ENCODE peak calls at places on chromosomes 2 and 18, in ten cellular contexts. Y is PC-9; Z is A549; J is pancreas; D is HepG2; S is IMR-90; U is CD8-positive, alpha-beta memory T cell; X is heart left ventricle; C is ovary; P is cardiac muscle cell. H is an unnamed sample.

GRCh38 chr2:42725657-42726056 is 38.3 kb downstream of the OXER1 start:
- DNase-seq in Y (no peak), P (no peak), S (no peak), D (no peak), U (no peak), C (no peak), X (no peak), Z (no peak), J (no peak), H (peak; percentile 51)

GRCh38 chr2:221969087-221969829 is 329.5 kb downstream of the PAX3 start:
- DNase-seq in S (peak; percentile 55), X (no peak), U (no peak), Z (peak; percentile 37), Y (peak; percentile 61), D (peak; percentile 30), J (no peak), P (peak; percentile 49), C (no peak), H (no peak)

GRCh38 chr2:1813371-1813770 is 69.1 kb upstream of the PXDN start:
- DNase-seq in U (no peak), D (no peak), Z (no peak), X (no peak), C (no peak), J (no peak), Y (no peak), P (no peak), S (no peak), H (no peak)

GRCh38 chr2:64262068-64262467 is 117.8 kb upstream of the PELI1 start:
- DNase-seq in S (no peak), U (no peak), Z (peak; percentile 58), D (peak; percentile 56), X (no peak), C (no peak), J (no peak), Y (peak; percentile 34), P (no peak), H (no peak)

GRCh38 chr2:132773331-132773730 is 103.3 kb upstream of the LYPD1 start:
- DNase-seq in S (no peak), Y (no peak), U (no peak), P (no peak), C (no peak), J (no peak), X (no peak), D (no peak), Z (no peak), H (no peak)

GRCh38 chr2:11551569-11552259 is 17.9 kb downstream of the GREB1 start:
- DNase-seq in X (no peak), P (no peak), U (no peak), S (no peak), Z (peak; percentile 46), C (no peak), J (no peak), Y (no peak), D (no peak), H (no peak)

GRCh38 chr2:39584283-39584972 is 81.3 kb upstream of the TMEM178A start:
- DNase-seq in Y (no peak), X (no peak), C (no peak), D (no peak), J (no peak), U (no peak), S (peak; percentile 82), Z (no peak), P (no peak), H (no peak)

GRCh38 chr2:168189835-168190426 is 57.5 kb downstream of the STK39 start:
- DNase-seq in S (peak; percentile 84), P (no peak), Y (peak; percentile 83), U (no peak), J (no peak), D (no peak), X (no peak), C (no peak), Z (peak; percentile 23), H (no peak)

GRCh38 chr2:162053066-162053807 is 20.8 kb downstream of the DPP4 start:
- DNase-seq in Y (no peak), J (no peak), D (no peak), Z (no peak), U (no peak), S (no peak), P (no peak), C (no peak), X (no peak), H (no peak)

GRCh38 chr2:216108310-216108966 is 710 bp upstream of the XRCC5 start:
- DNase-seq in Y (no peak), Z (no peak), J (peak; percentile 20), D (peak; percentile 32), S (no peak), U (no peak), X (no peak), P (peak; percentile 27), C (no peak), H (no peak)

GRCh38 chr18:49044898-49045297 is 94.1 kb upstream of the SMAD7 start:
- DNase-seq in S (no peak), Z (no peak), P (no peak), D (no peak), U (no peak), C (no peak), Y (no peak), J (no peak), X (no peak), H (no peak)

GRCh38 chr2:200787351-200788128 is 24.2 kb upstream of the BZW1 start:
- DNase-seq in S (peak; percentile 98), X (no peak), C (no peak), Z (peak; percentile 85), U (no peak), Y (peak; percentile 96), D (no peak), J (no peak), P (no peak), H (no peak)

GRCh38 chr2:128628996-128629395 is 310.3 kb upstream of the HS6ST1 start:
- DNase-seq in Z (no peak), P (no peak), Y (no peak), J (no peak), U (no peak), X (no peak), D (no peak), S (no peak), C (peak; percentile 2), H (no peak)

GRCh38 chr2:43766006-43766405 is 7.8 kb upstream of the DYNC2LI1 start:
- DNase-seq in P (no peak), Z (no peak), U (no peak), C (no peak), J (no peak), Y (peak; percentile 85), X (no peak), D (no peak), S (no peak), H (no peak)

GRCh38 chr2:62469558-62469957 is 36.4 kb downstream of the TMEM17 start:
- DNase-seq in X (no peak), Y (no peak), C (no peak), P (no peak), S (no peak), U (no peak), D (no peak), Z (no peak), J (no peak), H (no peak)

GRCh38 chr2:62472321-62472720 is 33.7 kb downstream of the TMEM17 start:
- DNase-seq in D (no peak), U (no peak), C (no peak), P (no peak), Y (no peak), S (no peak), Z (no peak), X (no peak), J (no peak), H (no peak)

GRCh38 chr2:62471404-62471803 is 34.6 kb downstream of the TMEM17 start:
- DNase-seq in Y (no peak), Z (no peak), U (no peak), D (no peak), P (no peak), S (no peak), J (no peak), X (no peak), C (no peak), H (no peak)

GRCh38 chr2:62473428-62473827 is 32.6 kb downstream of the TMEM17 start:
- DNase-seq in C (no peak), P (no peak), D (no peak), J (no peak), Y (no peak), S (no peak), U (no peak), X (no peak), Z (no peak), H (no peak)

DNA sequence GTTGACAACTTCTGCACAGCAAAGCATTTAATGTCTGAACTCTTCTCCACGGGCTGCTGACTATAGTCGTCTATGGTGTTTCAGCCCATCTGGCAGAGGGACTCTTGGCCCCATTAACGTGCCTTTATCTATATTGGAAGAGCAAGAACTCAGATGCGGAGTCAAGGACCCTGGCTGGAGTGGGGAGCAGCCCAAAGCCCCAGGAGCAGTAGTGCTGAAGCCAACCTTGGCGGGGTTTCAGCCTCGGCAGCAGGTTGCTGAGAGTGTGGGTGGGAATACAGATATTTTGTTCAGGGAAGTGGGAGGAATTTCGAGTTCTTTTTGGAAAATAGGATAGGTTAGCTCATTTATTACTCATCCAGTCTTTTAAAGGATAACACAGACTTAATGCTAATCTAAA is 34.2 kb downstream of the TMEM17 start:
- DNase-seq in J (no peak), D (no peak), P (no peak), S (no peak), Z (no peak), C (peak; percentile 86), U (no peak), Y (no peak), X (peak; percentile 57), H (no peak)
- H3K4me1 ChIP-seq in J (peaks cover 5% of the 10 kb centered on the region), D (peaks cover 67% of the 10 kb centered on the region), P (peaks cover 23% of the 10 kb centered on the region), S (peaks cover 5% of the 10 kb centered on the region), Z (peaks cover 11% of the 10 kb centered on the region), C (peaks cover 46% of the 10 kb centered on the region), U (peaks cover 9% of the 10 kb centered on the region), Y (no peaks in the 10 kb centered on the region), X (peaks cover 40% of the 10 kb centered on the region), H (peaks cover 41% of the 10 kb centered on the region)

GRCh38 chr2:182018218-182018617 is 32.6 kb downstream of the PPP1R1C start:
- DNase-seq in X (no peak), J (no peak), S (peak; percentile 62), C (no peak), U (no peak), Z (no peak), D (no peak), P (no peak), Y (peak; percentile 49), H (no peak)
- H3K27ac ChIP-seq in X (no peak overlapping the region), J (no peak overlapping the region), S (no peak overlapping the region), C (no peak overlapping the region), U (no peak overlapping the region), Z (no peak overlapping the region), D (no peak overlapping the region), P (no peak overlapping the region), Y (peak overlapping the region; percentile 0), H (no peak overlapping the region)

GRCh38 chr18:57744211-57744694 is 58.9 kb downstream of the ATP8B1 start:
- DNase-seq in D (no peak), X (peak; percentile 24), J (no peak), C (no peak), Y (no peak), Z (peak; percentile 57), S (peak; percentile 71), P (no peak), U (no peak), H (no peak)
- H3K9me3 ChIP-seq in D (peaks cover 5% of the 10 kb centered on the region), X (no peaks in the 10 kb centered on the region), J (no peaks in the 10 kb centered on the region), C (no peaks in the 10 kb centered on the region), Y (peaks cover 9% of the 10 kb centered on the region), Z (no peaks in the 10 kb centered on the region), S (peaks cover 3% of the 10 kb centered on the region), P (no peaks in the 10 kb centered on the region), U (no peaks in the 10 kb centered on the region), H (peaks cover 6% of the 10 kb centered on the region)

DNA sequence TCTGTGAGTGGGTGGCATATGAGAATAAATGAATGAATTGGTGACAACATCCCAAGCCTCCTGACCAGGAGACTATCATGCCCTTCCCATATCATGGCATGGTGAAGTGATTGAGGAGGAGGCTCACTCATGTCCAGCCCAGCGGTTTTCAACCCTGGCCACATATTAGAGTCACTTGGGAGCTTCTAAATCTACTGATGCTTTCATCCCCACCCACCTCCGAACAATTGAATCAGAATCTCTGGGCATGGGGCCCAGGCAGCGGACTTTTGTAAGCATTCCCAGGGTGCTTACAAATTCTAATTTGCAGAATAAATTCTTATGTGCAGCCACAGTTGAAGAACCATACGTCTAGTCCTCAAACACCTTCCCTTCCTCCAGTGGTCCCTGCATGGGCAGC is 81.7 kb upstream of the SEC11C start:
- DNase-seq in X (no peak), P (no peak), C (no peak), Z (no peak), U (no peak), J (no peak), Y (no peak), D (no peak), S (peak; percentile 81), H (no peak)
- H3K4me1 ChIP-seq in X (peaks cover 5% of the 10 kb centered on the region), P (peaks cover 3% of the 10 kb centered on the region), C (no peaks in the 10 kb centered on the region), Z (peaks cover 16% of the 10 kb centered on the region), U (no peaks in the 10 kb centered on the region), J (peaks cover 8% of the 10 kb centered on the region), Y (no peaks in the 10 kb centered on the region), D (no peaks in the 10 kb centered on the region), S (peaks cover 1% of the 10 kb centered on the region), H (no peaks in the 10 kb centered on the region)